ENCODE peak calls at places on chromosomes 11 and 22, in ten cellular contexts. W, V, R, B, T, O, Z, G, N and L are unnamed samples.
A peak's percentile ranks its signal among the peaks of the same experiment; 100 is the strongest.

GRCh38 chr11:79265756-79266322 is 175.0 kb downstream of the TENM4 start:
- DNase-seq in W (no peak), V (no peak), R (no peak), B (peak; percentile 91), T (peak; percentile 48), O (no peak), Z (no peak), G (no peak), N (peak; percentile 97), L (no peak)

GRCh38 chr11:120133216-120134105 is 4.5 kb downstream of the TRIM29 start:
- DNase-seq in W (no peak), V (no peak), R (no peak), B (no peak), T (no peak), O (no peak), Z (no peak), G (peak; percentile 4), N (no peak), L (no peak)

GRCh38 chr22:28398355-28398754 is 281.3 kb downstream of the TTC28 start:
- DNase-seq in W (no peak), V (no peak), R (no peak), B (no peak), T (no peak), O (no peak), Z (no peak), G (no peak), N (no peak), L (no peak)

GRCh38 chr11:130831506-130832385 is 84.5 kb downstream of the SNX19 start:
- DNase-seq in W (no peak), V (no peak), R (no peak), B (peak; percentile 22), T (no peak), O (no peak), Z (no peak), G (no peak), N (peak; percentile 38), L (no peak)

GRCh38 chr22:47176573-47177333 is 414.3 kb downstream of the TBC1D22A start:
- DNase-seq in W (no peak), V (no peak), R (no peak), B (no peak), T (no peak), O (no peak), Z (no peak), G (no peak), N (no peak), L (no peak)

GRCh38 chr11:19200410-19201201 is 1.2 kb downstream of the CSRP3 start:
- DNase-seq in W (no peak), V (no peak), R (no peak), B (peak; percentile 70), T (peak; percentile 83), O (no peak), Z (no peak), G (no peak), N (no peak), L (no peak)

GRCh38 chr11:101914349-101914736 is 467 bp upstream of the CEP126 start:
- DNase-seq in W (no peak), V (no peak), R (no peak), B (peak; percentile 49), T (peak; percentile 64), O (no peak), Z (no peak), G (no peak), N (peak; percentile 58), L (no peak)

GRCh38 chr11:121508449-121508848 is 55.7 kb upstream of the SORL1-AS1 start:
- DNase-seq in W (peak; percentile 11), V (no peak), R (no peak), B (no peak), T (no peak), O (no peak), Z (no peak), G (no peak), N (peak; percentile 95), L (no peak)

GRCh38 chr22:47593291-47593690 is 830.8 kb downstream of the TBC1D22A start:
- DNase-seq in W (no peak), V (no peak), R (no peak), B (no peak), T (no peak), O (no peak), Z (no peak), G (no peak), N (no peak), L (no peak)